ENCODE peak calls at places on chromosomes 16 and 17, in ten cellular contexts. R, W, Z, Q, J, D, T, Y, F and K are unnamed samples.

GRCh38 chr16:3276679-3277078 is 6.6 kb upstream of the ZNF263 start:
- DNase-seq in R (no peak), W (no peak), Z (no peak), Q (no peak), J (no peak), D (no peak), T (no peak), Y (no peak), F (no peak), K (no peak)

GRCh38 chr17:43416998-43417891 is 18.5 kb downstream of the ARL4D start:
- DNase-seq in R (no peak), W (no peak), Z (no peak), Q (no peak), J (peak), D (no peak), T (peak), Y (no peak), F (peak), K (peak)

GRCh38 chr16:71669926-71670536 is 44.0 kb downstream of the MARVELD3 start:
- DNase-seq in R (no peak), W (peak), Z (no peak), Q (no peak), J (no peak), D (no peak), T (no peak), Y (no peak), F (no peak), K (no peak)

GRCh38 chr17:76370261-76370993 is 14.0 kb upstream of the SPHK1 start:
- DNase-seq in R (no peak), W (peak), Z (no peak), Q (peak), J (peak), D (peak), T (peak), Y (peak), F (no peak), K (peak)

GRCh38 chr17:57970706-57971105 is 15.5 kb upstream of the CUEDC1 start:
- DNase-seq in R (no peak), W (no peak), Z (no peak), Q (no peak), J (peak), D (no peak), T (no peak), Y (no peak), F (no peak), K (no peak)

GRCh38 chr16:78705694-78706093 is 606.2 kb downstream of the WWOX start:
- DNase-seq in R (no peak), W (no peak), Z (no peak), Q (no peak), J (no peak), D (no peak), T (no peak), Y (no peak), F (no peak), K (peak)

GRCh38 chr17:82804442-82805191 is 35.2 kb downstream of the ZNF750 start:
- DNase-seq in R (no peak), W (no peak), Z (no peak), Q (no peak), J (no peak), D (no peak), T (peak), Y (no peak), F (peak), K (no peak)

GRCh38 chr17:49210158-49211029 is at the start of the genes ABI3 and GNGT2:
- DNase-seq in R (peak), W (no peak), Z (no peak), Q (no peak), J (no peak), D (no peak), T (peak), Y (peak), F (no peak), K (peak)

GRCh38 chr17:47210105-47210504 is 957 bp downstream of the MYL4 start:
- DNase-seq in R (no peak), W (no peak), Z (no peak), Q (no peak), J (no peak), D (no peak), T (no peak), Y (no peak), F (no peak), K (no peak)

GRCh38 chr17:2090804-2091534 is 36.1 kb downstream of the HIC1 start:
- DNase-seq in R (no peak), W (peak), Z (no peak), Q (peak), J (peak), D (no peak), T (no peak), Y (peak), F (peak), K (peak)

GRCh38 chr17:39547713-39548478 is 59.8 kb downstream of the NEUROD2 start:
- DNase-seq in R (peak), W (peak), Z (peak), Q (peak), J (peak), D (peak), T (peak), Y (peak), F (peak), K (peak)

GRCh38 chr16:13938480-13938879 is 18.5 kb downstream of the ERCC4 start:
- DNase-seq in R (no peak), W (no peak), Z (no peak), Q (no peak), J (no peak), D (no peak), T (no peak), Y (no peak), F (no peak), K (no peak)

GRCh38 chr17:76371656-76372628 is 12.5 kb upstream of the SPHK1 start:
- DNase-seq in R (no peak), W (peak), Z (no peak), Q (no peak), J (peak), D (no peak), T (no peak), Y (no peak), F (no peak), K (peak)

GRCh38 chr17:58970966-58971575 is 135.6 kb downstream of the TRIM37 start:
- DNase-seq in R (no peak), W (peak), Z (no peak), Q (no peak), J (peak), D (no peak), T (no peak), Y (no peak), F (no peak), K (peak)

GRCh38 chr16:66227766-66228530 is 138.5 kb upstream of the CDH5 start:
- DNase-seq in R (no peak), W (no peak), Z (no peak), Q (no peak), J (no peak), D (no peak), T (no peak), Y (no peak), F (no peak), K (no peak)